ENCODE peak calls at places on chromosomes 13 and 19, in six cellular contexts. U, J, Q, P, M and E are unnamed samples.

GRCh38 chr19:43148233-43148632 is 38.1 kb downstream of the PSG5 start:
- DNase-seq in J (no peak), M (no peak), U (no peak), P (no peak), Q (no peak), E (no peak)

GRCh38 chr13:19155321-19155861 is 26.2 kb downstream of the TUBA3C start:
- DNase-seq in Q (no peak), M (no peak), J (no peak), U (no peak), P (no peak), E (no peak)

GRCh38 chr19:47723573-47723923 is 10.3 kb downstream of the EHD2 start:
- DNase-seq in U (no peak), P (no peak), Q (no peak), J (no peak), M (no peak), E (peak)

GRCh38 chr19:46018729-46019251 is 4.1 kb downstream of the PGLYRP1 start:
- DNase-seq in P (no peak), U (no peak), Q (no peak), M (no peak), J (no peak), E (no peak)

GRCh38 chr19:53132231-53132991 is at the start of gene ZNF415:
- DNase-seq in M (peak), Q (no peak), U (peak), J (peak), P (peak), E (no peak)

GRCh38 chr13:31209172-31209818 is 9.5 kb downstream of the B3GLCT start:
- DNase-seq in M (no peak), P (no peak), Q (no peak), J (no peak), U (no peak), E (no peak)

GRCh38 chr19:41553804-41554203 is 22.2 kb upstream of the CEACAM21 start:
- DNase-seq in M (no peak), Q (no peak), J (no peak), P (no peak), U (no peak), E (no peak)

GRCh38 chr19:30236006-30236405 is 136.2 kb upstream of the ZNF536 start:
- DNase-seq in M (no peak), Q (no peak), J (no peak), P (no peak), U (no peak), E (no peak)

GRCh38 chr13:96858133-96858826 is 136.0 kb downstream of the OXGR1 start:
- DNase-seq in Q (no peak), M (no peak), P (no peak), J (no peak), U (no peak), E (no peak)

GRCh38 chr19:2167896-2168618 is 4.3 kb downstream of the DOT1L start:
- DNase-seq in U (no peak), J (no peak), P (no peak), Q (no peak), M (no peak), E (no peak)

GRCh38 chr13:74966814-74967213 is 515.2 kb downstream of the TBC1D4 start:
- DNase-seq in Q (no peak), M (no peak), P (no peak), J (peak), U (no peak), E (no peak)

GRCh38 chr19:29389495-29389894 is 136.3 kb upstream of the VSTM2B start:
- DNase-seq in P (no peak), M (no peak), Q (no peak), U (no peak), J (no peak), E (no peak)

GRCh38 chr19:40055832-40056504 is at the start of gene ZNF780B:
- DNase-seq in M (peak), Q (peak), U (peak), P (peak), J (peak), E (peak)

GRCh38 chr19:51114087-51114714 is 6.0 kb upstream of the CTU1 start:
- DNase-seq in Q (no peak), J (no peak), P (peak), M (no peak), U (no peak), E (no peak)

GRCh38 chr13:113584870-113585671 is 518 bp downstream of the TFDP1 start:
- DNase-seq in P (peak), Q (peak), J (no peak), U (peak), M (peak), E (no peak)

GRCh38 chr19:5360003-5360820 is 19.6 kb upstream of the PTPRS start:
- DNase-seq in Q (no peak), U (no peak), M (no peak), J (no peak), P (no peak), E (no peak)

GRCh38 chr13:78177306-78177705 is 258.7 kb upstream of the EDNRB start:
- DNase-seq in P (no peak), J (no peak), Q (no peak), M (no peak), U (no peak), E (no peak)

GRCh38 chr19:5293607-5294089 is 47.0 kb downstream of the PTPRS start:
- DNase-seq in Q (no peak), P (no peak), M (peak), J (peak), U (no peak), E (peak)

GRCh38 chr13:100789481-100789880 is 114.9 kb upstream of the TMTC4 start:
- DNase-seq in J (no peak), M (no peak), Q (no peak), P (no peak), U (no peak), E (no peak)

GRCh38 chr13:103188688-103189326 is 122.6 kb upstream of the SLC10A2 start:
- DNase-seq in J (no peak), U (no peak), Q (no peak), M (no peak), P (no peak), E (peak)

GRCh38 chr19:29841209-29841558 is 29.4 kb downstream of the CCNE1 start:
- DNase-seq in U (no peak), Q (no peak), J (no peak), P (no peak), M (peak), E (no peak)

GRCh38 chr13:39462906-39463305 is 140.1 kb downstream of the LHFPL6 start:
- DNase-seq in P (no peak), M (no peak), U (no peak), Q (no peak), J (no peak), E (no peak)

GRCh38 chr19:47247308-47247990 is 8.9 kb upstream of the CCDC9 start:
- DNase-seq in P (peak), Q (no peak), M (peak), J (peak), U (peak), E (peak)